ENCODE peak calls at places on chromosomes 1 and 21, in seven cellular contexts. Q is esophagus squamous epithelium; G is ascending aorta; Y is OCI-LY7; W is colonic mucosa; L is cardiac muscle cell; E is CD8-positive, alpha-beta T cell. C is an unnamed sample.
A peak's percentile ranks its signal among the peaks of the same experiment; 100 is the strongest.

GRCh38 chr1:201566529-201566823 is 27.5 kb downstream of the NAV1 start:
- DNase-seq in Q (no peak), G (no peak), Y (no peak), W (no peak), L (no peak), E (no peak), C (no peak)

GRCh38 chr1:202037706-202038296 is 27.4 kb downstream of the ELF3 start:
- DNase-seq in Q (no peak), G (no peak), Y (no peak), W (no peak), L (no peak), E (no peak), C (no peak)

GRCh38 chr1:230211436-230212145 is 144.6 kb downstream of the GALNT2 start:
- DNase-seq in Q (no peak), G (no peak), Y (peak; percentile 49), W (no peak), L (no peak), E (no peak), C (no peak)

GRCh38 chr1:17289756-17290155 is 18.2 kb upstream of the PADI4 start:
- DNase-seq in Q (no peak), G (no peak), Y (no peak), W (no peak), L (no peak), E (no peak), C (no peak)

GRCh38 chr1:102183711-102184110 is 187.0 kb upstream of the OLFM3 start:
- DNase-seq in Q (no peak), G (no peak), Y (no peak), W (no peak), L (no peak), E (no peak), C (no peak)

GRCh38 chr1:119935373-119935772 is 39.1 kb upstream of the ADAM30 start:
- DNase-seq in Q (no peak), G (no peak), Y (no peak), W (no peak), L (no peak), E (no peak), C (no peak)

GRCh38 chr1:203041351-203041932 is 15.2 kb downstream of the PPFIA4 start:
- DNase-seq in Q (no peak), G (no peak), Y (no peak), W (no peak), L (no peak), E (no peak), C (no peak)

GRCh38 chr1:89739013-89739843 is 81.6 kb upstream of the LRRC8D start:
- DNase-seq in Q (no peak), G (no peak), Y (no peak), W (no peak), L (no peak), E (no peak), C (no peak)

GRCh38 chr1:217230412-217230811 is 400.5 kb downstream of the GPATCH2 start:
- DNase-seq in Q (no peak), G (no peak), Y (no peak), W (no peak), L (no peak), E (no peak), C (no peak)

GRCh38 chr1:198656500-198656932 is 17.7 kb downstream of the PTPRC start:
- DNase-seq in Q (no peak), G (no peak), Y (peak; percentile 80), W (peak; percentile 77), L (no peak), E (peak; percentile 80), C (no peak)

GRCh38 chr21:38909929-38910328 is 104.2 kb downstream of the ETS2 start:
- DNase-seq in Q (no peak), G (no peak), Y (no peak), W (no peak), L (no peak), E (no peak), C (no peak)

GRCh38 chr1:40049745-40050144 is 9.2 kb downstream of the CAP1 start:
- DNase-seq in Q (no peak), G (no peak), Y (no peak), W (no peak), L (no peak), E (no peak), C (no peak)

GRCh38 chr1:39539252-39539790 is 37.3 kb downstream of the PABPC4 start:
- DNase-seq in Q (no peak), G (no peak), Y (peak; percentile 73), W (peak; percentile 65), L (peak; percentile 85), E (peak; percentile 40), C (peak; percentile 69)

DNA sequence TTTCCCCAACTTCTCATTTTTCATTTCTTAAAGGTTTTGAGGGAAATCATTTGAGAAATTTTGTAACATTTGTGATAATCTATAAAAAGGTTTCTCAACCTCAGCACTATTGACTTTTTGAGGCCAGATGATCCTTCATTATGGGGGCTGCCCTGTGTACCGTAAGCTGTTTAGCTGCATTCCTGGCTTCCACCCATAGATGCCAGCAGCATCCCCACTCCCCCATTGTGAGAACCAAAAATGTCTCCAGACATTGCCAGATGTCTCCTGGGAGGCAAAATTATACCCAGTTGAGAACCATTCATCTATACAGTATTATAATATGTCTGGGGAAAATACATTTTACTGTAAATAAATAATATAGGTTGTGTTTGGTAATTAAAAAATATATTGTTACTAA is 146.0 kb downstream of the PBX1 start:
- DNase-seq in Q (no peak), G (no peak), Y (no peak), W (no peak), L (peak; percentile 48), E (no peak), C (no peak)
- TF ChIP-seq CTCF in Q (no peak), G (no peak), Y (peak; percentile 34), W (no peak), L (peak; percentile 33), E (no peak), C (no peak)

DNA sequence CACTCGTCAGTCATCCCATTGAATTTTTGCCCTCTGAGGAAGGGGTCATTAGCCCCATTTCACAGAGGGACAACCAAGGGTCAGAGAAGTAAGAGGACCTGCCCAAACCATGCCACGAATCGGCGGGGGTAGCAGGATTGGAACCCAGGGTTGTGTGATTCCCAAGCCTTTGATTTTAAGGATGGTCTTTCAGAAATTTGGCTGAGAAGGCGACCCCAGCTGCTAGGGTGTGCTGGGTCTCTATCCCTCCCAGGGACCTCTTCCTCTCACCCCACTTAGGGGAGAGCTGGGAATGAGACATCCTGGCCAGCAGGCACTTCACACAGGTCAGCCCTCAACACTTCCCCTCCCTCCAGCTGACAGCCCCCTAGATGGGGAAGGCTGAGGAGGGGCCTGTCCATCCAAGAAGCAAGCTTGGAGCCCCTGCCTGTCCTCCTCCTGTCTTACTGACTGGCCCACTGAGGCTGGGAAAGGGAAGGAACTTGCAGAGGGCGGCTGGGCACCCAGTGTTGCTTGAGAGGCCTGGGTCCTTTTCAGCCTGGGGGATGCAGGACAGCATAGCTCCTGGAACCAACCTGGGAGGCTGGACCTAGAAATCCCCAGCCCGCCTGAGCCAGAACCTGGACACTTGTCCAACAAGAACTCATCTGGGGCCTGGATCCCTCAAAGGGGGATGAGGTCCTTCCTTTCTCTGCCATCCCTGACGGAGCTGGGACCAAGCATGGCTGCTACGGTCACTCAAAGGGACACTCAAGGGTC is 1.7 kb downstream of the SDC3 start:
- DNase-seq in Q (no peak), G (no peak), Y (no peak), W (no peak), L (no peak), E (no peak), C (no peak)
- H3K4me1 ChIP-seq in Q (peaks cover 72% of the 10 kb centered on the region), G (peaks cover 33% of the 10 kb centered on the region), Y (peaks cover 5% of the 10 kb centered on the region), W (peaks cover 11% of the 10 kb centered on the region), L (peaks cover 11% of the 10 kb centered on the region), E (peaks cover 16% of the 10 kb centered on the region), C (no peaks in the 10 kb centered on the region)

DNA sequence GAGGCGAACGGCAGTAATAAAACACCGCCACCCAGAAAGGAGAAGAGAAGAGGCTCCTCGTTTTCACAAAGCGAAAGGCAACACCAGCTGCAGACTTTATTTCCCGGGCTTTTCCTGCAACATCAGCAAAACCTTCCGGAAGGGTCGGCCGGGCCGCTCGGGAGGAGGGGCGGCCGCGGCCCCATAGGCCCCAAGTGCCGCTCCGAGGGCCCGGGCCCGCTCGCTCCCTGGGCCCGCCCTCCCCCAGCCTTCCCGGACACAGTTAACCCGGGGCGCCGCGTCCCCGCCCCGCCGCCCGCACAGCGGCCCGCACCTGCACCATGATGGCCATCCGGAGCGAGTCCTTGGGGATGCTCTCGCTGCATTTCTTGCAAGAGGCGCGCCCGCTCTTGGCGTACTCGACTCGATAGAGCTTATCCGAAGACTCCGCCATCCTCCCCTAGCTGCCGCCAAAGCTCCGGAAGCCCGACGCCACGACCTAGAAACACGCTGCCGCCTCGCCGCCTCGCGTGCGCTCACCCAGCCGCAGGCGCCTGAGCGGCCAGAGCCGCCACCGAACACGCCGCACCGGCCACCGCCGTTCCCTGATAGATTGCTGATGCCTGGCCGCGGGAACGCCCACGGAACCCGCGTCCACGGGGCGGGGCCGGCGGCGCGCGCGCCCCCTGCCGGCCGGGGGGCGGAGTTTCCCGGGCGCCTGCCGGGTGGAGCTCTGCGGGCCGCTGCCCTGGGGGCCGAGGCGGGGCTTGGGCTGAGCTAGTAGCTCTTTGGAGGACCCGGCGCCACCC is at the start of gene PARP1:
- DNase-seq in Q (peak; percentile 73), G (peak; percentile 74), Y (peak; percentile 98), W (peak; percentile 85), L (peak; percentile 90), E (peak; percentile 82), C (peak; percentile 90)
- H3K4me3 ChIP-seq in Q (peak within 1 kb of the TSS; percentile 53), G (peak within 1 kb of the TSS; percentile 87), Y (peak within 1 kb of the TSS; percentile 91), W (peak within 1 kb of the TSS; percentile 78), L (peak within 1 kb of the TSS; percentile 68), E (peak within 1 kb of the TSS; percentile 92), C (peak within 1 kb of the TSS; percentile 94)

GRCh38 chr1:110047463-110047862 is 13.0 kb downstream of the STRIP1 start:
- DNase-seq in Q (no peak), G (no peak), Y (no peak), W (no peak), L (no peak), E (no peak), C (no peak)
- TF ChIP-seq CTCF in Q (no peak), G (no peak), Y (no peak), W (no peak), L (no peak), E (no peak), C (no peak)

DNA sequence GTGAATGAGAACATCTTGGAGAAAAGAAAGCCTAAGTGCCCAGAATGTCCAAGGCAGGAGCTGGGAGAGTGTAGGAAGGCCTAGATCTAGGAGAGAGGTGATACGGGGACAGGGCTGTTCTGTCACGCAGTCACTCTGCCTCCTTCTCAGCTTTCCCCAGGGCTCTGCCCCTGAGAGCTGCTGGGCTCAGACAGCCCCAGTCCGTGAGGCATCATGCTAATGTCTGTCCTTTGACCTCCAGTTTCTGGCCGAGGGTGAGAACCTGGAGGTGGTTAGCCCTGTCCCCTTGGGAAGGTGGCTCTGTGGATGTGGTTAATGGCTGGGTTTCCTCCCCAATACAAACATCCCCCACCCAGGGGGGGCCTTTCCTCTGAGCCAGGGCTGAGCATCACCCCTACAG is 63.2 kb downstream of the FAM163A start:
- DNase-seq in Q (no peak), G (no peak), Y (no peak), W (no peak), L (no peak), E (no peak), C (no peak)
- H3K4me1 ChIP-seq in Q (peaks cover 12% of the 10 kb centered on the region), G (no peaks in the 10 kb centered on the region), Y (no peaks in the 10 kb centered on the region), W (no peaks in the 10 kb centered on the region), L (no peaks in the 10 kb centered on the region), E (peaks cover 4% of the 10 kb centered on the region), C (no peaks in the 10 kb centered on the region)